ENCODE peak calls at places on chromosomes 4 and X, in seven cellular contexts. D is iPS DF 6.9, M is aorta, E is testis, H is heart right ventricle, X is ovary, V is adipocyte. Q is an unnamed sample.

GRCh38 chr4:10715696-10716095 is 31.1 kb upstream of the CLNK start:
- DNase-seq in D (no peak), M (no peak), E (no peak), H (no peak), X (no peak), V (peak; percentile 62), Q (no peak)

GRCh38 chr4:47334597-47335185 is 128.8 kb downstream of the COMMD8 start:
- DNase-seq in D (no peak), M (no peak), E (no peak), H (no peak), X (no peak), V (peak; percentile 31), Q (no peak)

GRCh38 chr4:158327525-158327924 is 117.2 kb downstream of the TMEM144 start:
- DNase-seq in D (peak; percentile 35), M (no peak), E (no peak), H (no peak), X (no peak), V (no peak), Q (peak; percentile 30)

GRCh38 chrX:123561439-123562215 is 171.2 kb downstream of the THOC2 start:
- DNase-seq in D (no peak), M (peak; percentile 49), E (no peak), H (no peak), X (no peak), V (no peak), Q (no peak)

GRCh38 chrX:107227780-107228485 is 21.5 kb downstream of the DNAAF6 start:
- DNase-seq in D (no peak), M (no peak), E (no peak), H (no peak), X (no peak), V (no peak), Q (no peak)

GRCh38 chrX:129786210-129786651 is 6.5 kb downstream of the SASH3 start:
- DNase-seq in D (no peak), M (peak; percentile 31), E (no peak), H (no peak), X (no peak), V (no peak), Q (no peak)

GRCh38 chr4:91283726-91284125 is 1020.0 kb upstream of the GRID2 start:
- DNase-seq in D (no peak), M (no peak), E (no peak), H (no peak), X (no peak), V (no peak), Q (no peak)

GRCh38 chr4:164977243-164978164 is at the start of gene TRIM61:
- DNase-seq in D (no peak), M (peak; percentile 86), E (peak; percentile 93), H (peak; percentile 75), X (peak; percentile 26), V (no peak), Q (peak; percentile 89)

GRCh38 chrX:108582151-108582550 is 142.5 kb downstream of the COL4A5 start:
- DNase-seq in D (no peak), M (no peak), E (no peak), H (no peak), X (no peak), V (no peak), Q (no peak)

GRCh38 chrX:47530054-47530453 is 31.0 kb upstream of the ARAF start:
- DNase-seq in D (no peak), M (no peak), E (no peak), H (no peak), X (no peak), V (no peak), Q (no peak)

GRCh38 chr4:169270156-169270809 is 473 bp downstream of the SH3RF1 start:
- DNase-seq in D (no peak), M (peak; percentile 90), E (peak; percentile 58), H (peak; percentile 78), X (peak; percentile 58), V (peak; percentile 68), Q (peak; percentile 71)

GRCh38 chrX:11423362-11423818 is 130.2 kb downstream of the AMELX start:
- DNase-seq in D (no peak), M (no peak), E (no peak), H (no peak), X (no peak), V (no peak), Q (no peak)

GRCh38 chrX:78168065-78168464 is 28.6 kb upstream of the TAF9B start:
- DNase-seq in D (no peak), M (no peak), E (no peak), H (no peak), X (no peak), V (no peak), Q (no peak)

GRCh38 chr4:8403173-8403753 is 37.3 kb downstream of the ACOX3 start:
- DNase-seq in D (peak; percentile 52), M (peak; percentile 96), E (peak; percentile 81), H (peak; percentile 91), X (peak; percentile 92), V (peak; percentile 95), Q (peak; percentile 92)

GRCh38 chr4:158826882-158827281 is 58.1 kb downstream of the FNIP2 start:
- DNase-seq in D (no peak), M (no peak), E (no peak), H (no peak), X (no peak), V (no peak), Q (no peak)

GRCh38 chr4:128228778-128229457 is 58.7 kb downstream of the PGRMC2 start:
- DNase-seq in D (no peak), M (no peak), E (no peak), H (no peak), X (no peak), V (peak; percentile 36), Q (no peak)

GRCh38 chr4:88104902-88105610 is 53.4 kb downstream of the ABCG2 start:
- DNase-seq in D (no peak), M (no peak), E (no peak), H (no peak), X (no peak), V (peak; percentile 72), Q (peak; percentile 14)

GRCh38 chr4:845836-846251 is 19.9 kb upstream of the CPLX1 start:
- DNase-seq in D (no peak), M (no peak), E (no peak), H (no peak), X (no peak), V (no peak), Q (no peak)

GRCh38 chr4:94406668-94407437 is 44.9 kb upstream of the PDLIM5 start:
- DNase-seq in D (peak; percentile 80), M (peak; percentile 80), E (peak; percentile 93), H (peak; percentile 21), X (peak; percentile 84), V (peak; percentile 95), Q (peak; percentile 79)

GRCh38 chrX:103716967-103717366 is 6.3 kb downstream of the TMEM31 start:
- DNase-seq in D (no peak), M (no peak), E (no peak), H (no peak), X (no peak), V (peak; percentile 59), Q (no peak)

GRCh38 chr4:83552924-83553323 is 17.0 kb downstream of the GPAT3 start:
- DNase-seq in D (no peak), M (no peak), E (no peak), H (no peak), X (no peak), V (peak; percentile 19), Q (no peak)

GRCh38 chr4:161936625-161937133 is 227.1 kb downstream of the FSTL5 start:
- DNase-seq in D (no peak), M (no peak), E (no peak), H (no peak), X (no peak), V (peak; percentile 87), Q (no peak)

GRCh38 chr4:173522160-173522873 is 7.7 kb downstream of the HAND2 start:
- DNase-seq in D (no peak), M (peak; percentile 93), E (peak; percentile 90), H (peak; percentile 91), X (peak; percentile 93), V (peak; percentile 98), Q (peak; percentile 95)

GRCh38 chr4:8136972-8137710 is 21.5 kb downstream of the ABLIM2 start:
- DNase-seq in D (no peak), M (no peak), E (no peak), H (peak; percentile 8), X (no peak), V (no peak), Q (no peak)

GRCh38 chr4:156294577-156294976 is 340.9 kb upstream of the CTSO start:
- DNase-seq in D (peak; percentile 16), M (no peak), E (no peak), H (no peak), X (no peak), V (peak; percentile 73), Q (no peak)

GRCh38 chr4:82357640-82358039 is 16.2 kb downstream of the HNRNPD start:
- DNase-seq in D (no peak), M (no peak), E (no peak), H (no peak), X (no peak), V (no peak), Q (no peak)

GRCh38 chr4:82360298-82361177 is 13.3 kb downstream of the HNRNPD start:
- DNase-seq in D (no peak), M (no peak), E (no peak), H (no peak), X (no peak), V (peak; percentile 79), Q (no peak)

GRCh38 chr4:82358773-82359324 is 14.9 kb downstream of the HNRNPD start:
- DNase-seq in D (no peak), M (no peak), E (no peak), H (no peak), X (no peak), V (peak; percentile 33), Q (no peak)

GRCh38 chr4:82363896-82364487 is 9.8 kb downstream of the HNRNPD start:
- DNase-seq in D (no peak), M (no peak), E (no peak), H (no peak), X (no peak), V (no peak), Q (no peak)

GRCh38 chr4:82362565-82362964 is 11.2 kb downstream of the HNRNPD start:
- DNase-seq in D (no peak), M (no peak), E (no peak), H (no peak), X (no peak), V (no peak), Q (no peak)
- H3K4me1 ChIP-seq in D (no peaks in the 10 kb centered on the region), M (peaks cover 5% of the 10 kb centered on the region), E (peaks cover 11% of the 10 kb centered on the region), H (peaks cover 100% of the 10 kb centered on the region), X (peaks cover 17% of the 10 kb centered on the region), V (peaks cover 52% of the 10 kb centered on the region), Q (no peaks in the 10 kb centered on the region)

GRCh38 chr4:49516796-49517195 is 530.7 kb downstream of the CWH43 start:
- DNase-seq in D (no peak), M (peak; percentile 62), E (no peak), H (no peak), X (no peak), V (no peak), Q (no peak)
- H3K9me3 ChIP-seq in D (peaks cover 6% of the 10 kb centered on the region), M (no peaks in the 10 kb centered on the region), E (no peaks in the 10 kb centered on the region), H (no peaks in the 10 kb centered on the region), X (peaks cover 4% of the 10 kb centered on the region), V (no peaks in the 10 kb centered on the region), Q (peaks cover 2% of the 10 kb centered on the region)

GRCh38 chr4:142404191-142404611 is 441.9 kb downstream of the INPP4B start:
- DNase-seq in D (no peak), M (peak; percentile 74), E (no peak), H (peak; percentile 13), X (peak; percentile 39), V (peak; percentile 89), Q (no peak)
- H3K4me1 ChIP-seq in D (peaks cover 5% of the 10 kb centered on the region), M (no peaks in the 10 kb centered on the region), E (no peaks in the 10 kb centered on the region), H (peaks cover 41% of the 10 kb centered on the region), X (peaks cover 2% of the 10 kb centered on the region), V (peaks cover 57% of the 10 kb centered on the region), Q (no peaks in the 10 kb centered on the region)

DNA sequence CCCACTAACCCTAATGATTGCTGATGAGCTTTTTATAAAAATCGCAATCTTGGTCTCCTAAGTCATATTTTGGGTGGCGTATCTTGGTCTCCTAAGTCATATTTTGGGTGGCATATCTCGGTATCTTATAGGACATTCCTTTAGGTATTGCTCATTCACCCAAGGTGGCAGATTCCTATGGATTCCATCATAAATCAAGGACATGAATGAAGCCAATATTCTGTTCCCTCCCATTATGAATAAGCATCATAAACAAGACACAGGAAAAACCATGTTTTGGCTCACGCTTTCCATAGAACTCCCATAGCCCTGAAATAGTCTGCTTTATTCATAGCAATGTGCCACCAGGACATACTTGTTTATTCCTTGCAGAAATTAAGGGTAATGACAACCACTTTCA is 95.0 kb upstream of the CD99 start:
- DNase-seq in D (no peak), M (no peak), E (no peak), H (no peak), X (no peak), V (no peak), Q (no peak)
- H3K9me3 ChIP-seq in D (no peaks in the 10 kb centered on the region), M (no peaks in the 10 kb centered on the region), E (no peaks in the 10 kb centered on the region), H (no peaks in the 10 kb centered on the region), X (no peaks in the 10 kb centered on the region), V (no peaks in the 10 kb centered on the region), Q (no peaks in the 10 kb centered on the region)